ENCODE peak calls at places on chromosomes 12 and 14, in five cellular contexts. B, R, Y, X and O are unnamed samples.

GRCh38 chr14:64939817-64940190 is 2.7 kb downstream of the GPX2 start:
- DNase-seq in B (no peak), R (no peak), Y (no peak), X (no peak), O (no peak)

GRCh38 chr14:22900088-22900799 is 17.2 kb downstream of the REM2 start:
- DNase-seq in B (no peak), R (peak), Y (no peak), X (peak), O (no peak)

GRCh38 chr12:58750484-58750883 is 169.8 kb downstream of the LRIG3 start:
- DNase-seq in B (peak), R (no peak), Y (no peak), X (no peak), O (no peak)

GRCh38 chr12:115370650-115371049 is 686.7 kb upstream of the TBX3 start:
- DNase-seq in B (no peak), R (no peak), Y (no peak), X (no peak), O (no peak)

GRCh38 chr14:64878775-64879634 is 702 bp downstream of the SPTB start:
- DNase-seq in B (no peak), R (peak), Y (no peak), X (no peak), O (peak)

GRCh38 chr14:49623941-49624806 is 3.6 kb downstream of the MGAT2 start:
- DNase-seq in B (no peak), R (peak), Y (no peak), X (no peak), O (no peak)

GRCh38 chr14:21192875-21193535 is 37.1 kb upstream of the OR5AU1 start:
- DNase-seq in B (no peak), R (no peak), Y (no peak), X (no peak), O (no peak)

GRCh38 chr12:98297557-98297956 is 217.8 kb upstream of the TMPO start:
- DNase-seq in B (no peak), R (no peak), Y (no peak), X (no peak), O (no peak)

GRCh38 chr12:117334855-117335587 is 26.4 kb downstream of the NOS1 start:
- DNase-seq in B (no peak), R (no peak), Y (no peak), X (no peak), O (no peak)

GRCh38 chr12:7605900-7606465 is 59.7 kb downstream of the APOBEC1 start:
- DNase-seq in B (no peak), R (no peak), Y (no peak), X (no peak), O (no peak)

GRCh38 chr14:52119030-52119429 is 50.2 kb upstream of the NID2 start:
- DNase-seq in B (no peak), R (no peak), Y (no peak), X (no peak), O (no peak)

GRCh38 chr12:131445184-131445974 is 265.5 kb upstream of the SFSWAP start:
- DNase-seq in B (no peak), R (no peak), Y (no peak), X (no peak), O (no peak)

GRCh38 chr14:66228267-66228970 is 257.8 kb upstream of the CCDC196 start:
- DNase-seq in B (no peak), R (no peak), Y (no peak), X (no peak), O (no peak)

GRCh38 chr14:88029500-88029899 is 24.6 kb downstream of the GPR65 start:
- DNase-seq in B (no peak), R (no peak), Y (no peak), X (no peak), O (no peak)

GRCh38 chr12:14961466-14962155 is at the start of gene ARHGDIB:
- DNase-seq in B (peak), R (peak), Y (peak), X (peak), O (no peak)

GRCh38 chr12:31362115-31362758 is 36.3 kb upstream of the SINHCAF start:
- DNase-seq in B (no peak), R (no peak), Y (no peak), X (no peak), O (no peak)

GRCh38 chr12:130796985-130797686 is 41.9 kb downstream of the STX2 start:
- DNase-seq in B (no peak), R (peak), Y (no peak), X (no peak), O (no peak)

GRCh38 chr14:96067985-96068930 is 29.1 kb downstream of the C14orf132 start:
- DNase-seq in B (no peak), R (no peak), Y (peak), X (no peak), O (no peak)

GRCh38 chr12:117966511-117966910 is 2.3 kb downstream of the KSR2 start:
- DNase-seq in B (no peak), R (no peak), Y (no peak), X (no peak), O (no peak)

GRCh38 chr14:105710119-105711057 is 184.0 kb downstream of the TMEM121 start:
- DNase-seq in B (no peak), R (no peak), Y (peak), X (no peak), O (no peak)

GRCh38 chr12:89703768-89704167 is 4.9 kb downstream of the ATP2B1 start:
- DNase-seq in B (no peak), R (no peak), Y (no peak), X (no peak), O (no peak)

GRCh38 chr12:30067156-30067555 is 283.4 kb upstream of the TMTC1 start:
- DNase-seq in B (no peak), R (no peak), Y (no peak), X (no peak), O (no peak)

GRCh38 chr14:36506732-36507614 is 13.1 kb downstream of the NKX2-1 start:
- DNase-seq in B (no peak), R (no peak), Y (no peak), X (no peak), O (no peak)

GRCh38 chr14:103296987-103297386 is 37.0 kb upstream of the EIF5 start:
- DNase-seq in B (no peak), R (no peak), Y (peak), X (no peak), O (no peak)

GRCh38 chr14:21467620-21468019 is 9.1 kb downstream of the RAB2B start:
- DNase-seq in B (no peak), R (no peak), Y (no peak), X (no peak), O (no peak)

GRCh38 chr14:101289911-101290310 is 271.4 kb upstream of the DIO3 start:
- DNase-seq in B (no peak), R (no peak), Y (no peak), X (no peak), O (no peak)

GRCh38 chr14:105211758-105212089 is 30.6 kb upstream of the NUDT14 start:
- DNase-seq in B (no peak), R (no peak), Y (no peak), X (no peak), O (no peak)

GRCh38 chr12:2049604-2050540 is 2.9 kb upstream of the CACNA1C start:
- DNase-seq in B (no peak), R (no peak), Y (no peak), X (no peak), O (no peak)

GRCh38 chr12:2054091-2055018 is 1.6 kb downstream of the CACNA1C start:
- DNase-seq in B (peak), R (no peak), Y (no peak), X (no peak), O (no peak)

GRCh38 chr12:2053675-2054070 is 886 bp downstream of the CACNA1C start:
- DNase-seq in B (peak), R (no peak), Y (no peak), X (no peak), O (no peak)

GRCh38 chr12:2051700-2052625 is 824 bp upstream of the CACNA1C start:
- DNase-seq in B (no peak), R (no peak), Y (no peak), X (no peak), O (no peak)

DNA sequence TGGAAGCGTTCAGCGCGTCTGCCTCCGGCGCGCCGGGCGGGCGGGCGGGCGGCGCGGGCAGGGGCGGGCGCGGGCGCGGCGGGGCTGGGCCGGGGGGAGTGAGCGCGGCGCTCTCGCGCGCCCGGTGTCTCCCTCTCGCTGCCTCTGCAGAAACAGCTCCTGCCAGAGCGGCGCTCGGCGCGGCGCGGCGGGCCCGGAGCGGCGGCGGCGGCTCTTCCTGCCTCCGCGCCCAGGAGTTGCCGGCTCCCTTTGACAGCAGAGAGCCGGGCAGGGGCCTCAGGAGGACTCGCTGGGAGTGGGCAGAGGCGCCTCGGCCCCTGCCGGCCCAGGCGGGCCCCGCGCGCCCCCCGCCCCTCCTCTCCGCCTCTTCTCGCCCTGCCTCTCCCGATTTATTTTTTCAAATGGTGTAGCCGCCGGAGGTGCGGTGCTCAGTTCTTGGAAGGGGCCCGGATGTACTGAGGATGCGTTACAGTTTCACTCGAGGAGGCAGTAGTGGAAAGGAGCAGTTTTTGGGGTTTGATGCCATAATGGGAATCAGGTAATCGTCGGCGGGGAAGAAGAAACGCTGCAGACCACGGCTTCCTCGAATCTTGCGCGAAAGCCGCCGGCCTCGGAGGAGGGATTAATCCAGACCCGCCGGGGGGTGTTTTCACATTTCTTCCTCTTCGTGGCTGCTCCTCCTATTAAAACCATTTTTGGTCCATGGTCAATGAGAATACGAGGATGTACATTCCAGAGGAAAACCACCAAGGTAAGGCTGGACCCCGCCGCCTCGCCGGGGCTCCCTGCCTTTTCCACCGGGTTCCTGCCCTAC is at the start of gene CACNA1C:
- DNase-seq in B (peak), R (peak), Y (peak), X (no peak), O (no peak)
- H3K27ac ChIP-seq in B (peak), R (no peak), Y (peak), X (no peak), O (peak)

GRCh38 chr12:73460212-73460611 is 1077.4 kb upstream of the ATXN7L3B start:
- DNase-seq in B (no peak), R (no peak), Y (no peak), X (no peak), O (no peak)

GRCh38 chr12:73465106-73465505 is 1072.5 kb upstream of the ATXN7L3B start:
- DNase-seq in B (no peak), R (no peak), Y (no peak), X (no peak), O (no peak)
- H3K27ac ChIP-seq in B (no peak), R (no peak), Y (no peak), X (no peak), O (no peak)

DNA sequence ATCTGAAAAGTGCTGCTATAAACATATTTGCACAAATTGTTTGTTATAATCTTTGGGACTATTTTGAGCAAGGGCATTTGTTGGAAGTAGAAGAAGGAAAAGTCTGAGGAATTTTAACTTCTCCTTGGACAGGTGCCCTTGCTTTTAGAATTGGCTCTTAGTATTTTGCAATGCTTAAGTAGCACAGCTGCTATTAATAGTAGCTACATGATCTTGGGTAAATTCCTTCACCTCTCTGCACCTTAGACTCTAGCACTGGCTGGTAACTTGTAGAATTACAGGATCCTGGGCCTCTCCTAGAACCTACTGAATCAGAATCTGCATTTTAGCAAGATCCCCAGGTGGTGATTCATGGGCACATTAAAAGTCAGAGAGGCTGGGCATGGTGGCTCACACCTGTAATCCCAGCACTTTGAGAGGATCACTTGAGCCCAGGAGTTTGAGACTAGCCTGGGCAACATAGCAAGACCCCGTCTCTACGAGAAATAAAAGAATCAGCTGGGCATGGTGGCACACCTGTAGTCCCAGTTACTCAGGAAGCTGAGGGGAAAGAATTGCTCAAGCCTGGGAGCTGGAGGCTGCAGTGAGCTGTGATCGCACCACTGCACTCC is 10.8 kb upstream of the TMEM120B start:
- DNase-seq in B (no peak), R (no peak), Y (no peak), X (no peak), O (no peak)
- H3K27ac ChIP-seq in B (no peak), R (no peak), Y (no peak), X (no peak), O (no peak)

DNA sequence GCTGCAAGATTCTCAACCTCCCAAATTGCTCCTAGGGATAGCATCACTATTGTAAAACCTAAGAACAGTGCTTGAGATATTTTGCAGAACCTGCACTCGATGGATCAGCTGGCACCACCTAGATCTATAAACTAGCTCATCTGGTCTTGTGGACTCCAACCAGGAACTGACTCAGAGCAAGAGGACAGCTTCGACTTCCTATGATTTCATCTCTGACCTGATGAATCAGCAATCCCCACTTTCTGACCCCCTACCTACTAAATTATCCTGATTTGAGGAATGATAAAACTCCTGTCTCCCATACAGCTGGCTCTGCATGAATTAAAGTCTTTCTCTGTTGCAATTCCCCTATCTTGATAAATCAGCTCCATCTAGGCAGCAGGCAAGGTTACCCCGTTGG is 117.8 kb downstream of the DYRK2 start:
- DNase-seq in B (no peak), R (no peak), Y (no peak), X (no peak), O (no peak)
- H3K27ac ChIP-seq in B (no peak), R (no peak), Y (no peak), X (no peak), O (no peak)

DNA sequence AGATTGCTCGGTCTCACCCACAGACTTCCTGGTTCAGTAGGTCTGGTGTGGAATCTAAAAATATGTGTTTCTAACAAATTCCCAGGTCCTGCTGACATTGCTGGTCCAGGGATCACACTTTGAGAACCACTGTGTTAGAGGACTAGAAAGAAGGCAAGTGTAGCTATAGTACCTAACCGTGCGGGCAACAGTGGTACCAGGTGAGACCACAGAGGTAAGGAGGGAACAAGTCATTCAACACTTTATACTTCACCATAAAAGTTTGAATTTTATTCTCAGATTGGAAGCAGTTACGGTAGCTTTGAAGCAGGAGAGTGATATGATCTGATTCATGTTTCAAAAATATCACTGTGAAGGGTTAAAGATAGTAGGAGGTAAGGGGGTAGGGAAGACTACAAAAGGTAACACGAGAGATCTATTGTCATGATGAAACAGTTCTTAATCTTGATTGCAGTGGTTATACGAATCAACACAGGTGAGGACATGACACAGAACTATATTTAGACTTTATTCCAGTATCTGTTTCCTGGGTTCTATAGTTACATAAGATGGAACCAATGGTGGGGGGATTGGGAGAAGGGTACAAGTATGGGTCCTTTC is 73.5 kb downstream of the CDK17 start:
- DNase-seq in B (no peak), R (no peak), Y (no peak), X (peak), O (no peak)
- H3K27ac ChIP-seq in B (no peak), R (no peak), Y (no peak), X (peak), O (no peak)

DNA sequence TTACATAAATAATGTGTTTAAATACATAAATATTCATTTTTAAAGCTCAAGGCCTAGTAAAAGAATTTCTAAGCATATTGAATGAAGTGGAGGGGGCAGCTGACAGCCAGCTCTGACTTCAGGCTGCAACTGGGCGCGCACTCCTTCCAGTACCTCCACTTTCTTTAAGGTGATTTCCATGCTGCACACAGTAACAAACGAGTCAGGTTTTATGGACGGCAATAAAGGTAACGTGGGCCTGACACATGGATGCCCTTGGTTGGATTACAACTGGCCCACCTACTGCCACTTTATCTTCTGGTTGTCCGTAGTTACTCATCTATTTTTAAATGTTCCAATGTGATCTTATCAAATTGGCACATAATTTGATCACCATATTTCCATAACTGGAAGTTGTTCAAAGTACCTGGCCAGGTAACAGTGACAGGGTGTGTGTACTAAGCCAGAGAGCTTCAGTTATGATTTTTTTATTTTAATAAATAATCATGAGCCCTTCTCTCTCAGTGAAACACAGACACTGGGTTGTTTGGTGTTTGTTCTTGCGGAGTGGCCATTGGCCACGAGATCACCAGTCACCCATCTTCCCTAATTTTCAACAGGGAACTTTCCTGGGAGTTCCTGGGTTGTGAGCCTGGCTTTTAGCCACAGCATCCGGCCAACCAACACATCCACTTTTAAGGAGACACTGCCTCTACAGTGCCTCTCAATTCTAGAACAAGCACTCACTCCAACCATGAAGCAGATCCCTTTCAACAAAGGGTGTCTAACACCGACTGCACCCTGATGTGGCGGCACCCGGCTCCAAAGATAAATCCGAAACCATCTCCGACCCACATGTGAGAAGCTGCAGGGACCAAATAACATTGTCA is 50.2 kb downstream of the FOXN3 start:
- DNase-seq in B (peak), R (no peak), Y (no peak), X (no peak), O (no peak)
- H3K27ac ChIP-seq in B (peak), R (no peak), Y (peak), X (no peak), O (no peak)

GRCh38 chr14:54353266-54353665 is 43.5 kb upstream of the CDKN3 start:
- DNase-seq in B (no peak), R (no peak), Y (no peak), X (peak), O (no peak)
- H3K27ac ChIP-seq in B (no peak), R (no peak), Y (no peak), X (no peak), O (no peak)

DNA sequence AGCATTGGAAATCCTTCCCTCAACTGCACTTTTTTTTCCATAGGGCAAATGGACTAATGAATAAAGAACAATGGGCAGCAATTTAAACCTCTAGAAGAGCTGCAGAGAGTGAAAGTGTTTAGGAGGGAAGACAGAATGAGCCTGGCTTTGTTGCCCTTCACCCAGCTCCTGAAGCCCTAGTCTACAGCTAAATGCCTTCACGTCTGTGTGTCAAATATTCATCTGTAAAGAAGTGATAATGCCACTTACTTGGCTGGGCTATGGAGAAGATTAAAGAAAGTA is 45.6 kb downstream of the FLRT2 start:
- DNase-seq in B (no peak), R (no peak), Y (no peak), X (no peak), O (no peak)
- H3K27ac ChIP-seq in B (no peak), R (no peak), Y (peak), X (no peak), O (no peak)

DNA sequence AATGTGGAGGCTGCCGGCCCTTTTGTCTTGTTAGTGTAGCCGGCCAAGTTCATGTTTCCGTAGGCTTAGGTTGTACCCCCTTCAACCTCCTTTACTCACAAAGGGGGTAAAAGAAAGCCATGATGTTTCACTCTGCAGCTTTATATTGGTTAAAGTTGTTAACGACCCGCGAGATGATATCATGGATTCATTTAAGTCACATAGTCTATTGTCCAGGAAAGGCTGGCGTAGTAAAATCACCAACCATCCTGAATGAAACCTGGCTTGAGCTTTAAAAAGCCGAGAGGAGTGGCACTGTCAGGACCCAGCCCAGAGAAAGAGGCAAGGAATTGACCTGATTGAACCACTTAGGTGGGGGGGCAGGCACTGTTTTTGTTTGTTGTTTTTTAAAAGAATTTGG is 1.3 kb downstream of the UNG start:
- DNase-seq in B (no peak), R (no peak), Y (no peak), X (no peak), O (no peak)
- H3K27ac ChIP-seq in B (peak), R (peak), Y (peak), X (peak), O (peak)